ENCODE peak calls at places on chromosome 13, in ten cellular contexts. M is anterior cingulate cortex, S is NCI-H2029 treated with DMSO at 0.1 percent for 48 hours, E is epithelial cell of esophagus, V is left lung, X is BE2C, Y is T-cell, F is fibroblast of pulmonary artery, B is Peyer's patch, L is bronchial epithelial cell. T is an unnamed sample.

GRCh38 chr13:92355213-92355612 is 871.4 kb upstream of the GPC6 start:
- DNase-seq in M (no peak), S (no peak), E (peak; percentile 19), V (no peak), X (peak; percentile 19), Y (no peak), F (peak; percentile 74), B (no peak), L (no peak), T (no peak)

GRCh38 chr13:99528547-99528946 is 27.3 kb downstream of the TM9SF2 start:
- DNase-seq in M (no peak), S (no peak), E (no peak), V (no peak), X (peak; percentile 15), Y (peak; percentile 36), F (no peak), B (no peak), L (no peak), T (no peak)

GRCh38 chr13:44086389-44086788 is 206.7 kb downstream of the LACC1 start:
- DNase-seq in M (no peak), S (no peak), E (no peak), V (no peak), X (no peak), Y (no peak), F (no peak), B (no peak), L (no peak), T (no peak)

GRCh38 chr13:101303512-101303911 is 112.8 kb downstream of the NALCN start:
- DNase-seq in M (no peak), S (no peak), E (no peak), V (no peak), X (no peak), Y (no peak), F (no peak), B (no peak), L (no peak), T (no peak)

GRCh38 chr13:33441015-33441414 is 155.5 kb upstream of the STARD13 start:
- DNase-seq in M (no peak), S (no peak), E (peak; percentile 60), V (no peak), X (peak; percentile 23), Y (no peak), F (peak; percentile 53), B (no peak), L (peak; percentile 46), T (no peak)

GRCh38 chr13:75101997-75102720 is 379.8 kb downstream of the TBC1D4 start:
- DNase-seq in M (no peak), S (no peak), E (peak; percentile 56), V (no peak), X (peak; percentile 7), Y (no peak), F (peak; percentile 24), B (no peak), L (peak; percentile 50), T (no peak)

GRCh38 chr13:88507909-88508308 is 836.7 kb downstream of the SLITRK5 start:
- DNase-seq in M (no peak), S (no peak), E (no peak), V (no peak), X (no peak), Y (no peak), F (no peak), B (no peak), L (no peak), T (no peak)

GRCh38 chr13:44399045-44399444 is 25.4 kb downstream of the SERP2 start:
- DNase-seq in M (no peak), S (peak; percentile 30), E (no peak), V (no peak), X (no peak), Y (no peak), F (no peak), B (no peak), L (no peak), T (no peak)

GRCh38 chr13:25203256-25203794 is 31.2 kb upstream of the AMER2 start:
- DNase-seq in M (no peak), S (no peak), E (no peak), V (no peak), X (no peak), Y (no peak), F (no peak), B (no peak), L (no peak), T (no peak)

T was measured in D721Med.